ENCODE peak calls at places on chromosomes 2 and 18, in six cellular contexts. One of them, this sample, is unnamed.

GRCh38 chr2:237714690-237715458 is 83.7 kb upstream of the RBM44 start:
- DNase-seq in body of pancreas: no peak
- DNase-seq in fibroblast of the aortic adventitia: peak
- DNase-seq in prostate gland: peak
- DNase-seq in ovary: no peak
- DNase-seq in GM20000: no peak
- DNase-seq in this sample: no peak

GRCh38 chr2:112821682-112822081 is 14.9 kb downstream of the IL1B start:
- DNase-seq in body of pancreas: no peak
- DNase-seq in fibroblast of the aortic adventitia: no peak
- DNase-seq in prostate gland: no peak
- DNase-seq in ovary: no peak
- DNase-seq in GM20000: no peak
- DNase-seq in this sample: no peak

GRCh38 chr2:45851111-45851510 is 199.6 kb downstream of the PRKCE start:
- DNase-seq in body of pancreas: no peak
- DNase-seq in fibroblast of the aortic adventitia: no peak
- DNase-seq in prostate gland: no peak
- DNase-seq in ovary: no peak
- DNase-seq in GM20000: no peak
- DNase-seq in this sample: no peak

GRCh38 chr18:77012751-77013550 is 119.6 kb downstream of the MBP start:
- DNase-seq in body of pancreas: no peak
- DNase-seq in fibroblast of the aortic adventitia: no peak
- DNase-seq in prostate gland: no peak
- DNase-seq in ovary: no peak
- DNase-seq in GM20000: no peak
- DNase-seq in this sample: no peak

GRCh38 chr2:52976132-52976949 is 791.3 kb upstream of the CHAC2 start:
- DNase-seq in body of pancreas: peak
- DNase-seq in fibroblast of the aortic adventitia: peak
- DNase-seq in prostate gland: no peak
- DNase-seq in ovary: no peak
- DNase-seq in GM20000: peak
- DNase-seq in this sample: no peak

GRCh38 chr2:84395819-84396218 is 63.3 kb downstream of the SUCLG1 start:
- DNase-seq in body of pancreas: no peak
- DNase-seq in fibroblast of the aortic adventitia: peak
- DNase-seq in prostate gland: no peak
- DNase-seq in ovary: no peak
- DNase-seq in GM20000: no peak
- DNase-seq in this sample: no peak

GRCh38 chr2:201735486-201735885 is 37.0 kb upstream of the MPP4 start:
- DNase-seq in body of pancreas: no peak
- DNase-seq in fibroblast of the aortic adventitia: no peak
- DNase-seq in prostate gland: no peak
- DNase-seq in ovary: no peak
- DNase-seq in GM20000: no peak
- DNase-seq in this sample: no peak

GRCh38 chr2:36355157-36355889 is at the start of gene CRIM1:
- DNase-seq in body of pancreas: peak
- DNase-seq in fibroblast of the aortic adventitia: peak
- DNase-seq in prostate gland: peak
- DNase-seq in ovary: peak
- DNase-seq in GM20000: peak
- DNase-seq in this sample: peak

GRCh38 chr18:51195602-51196115 is 1.8 kb downstream of the MEX3C start:
- DNase-seq in body of pancreas: peak
- DNase-seq in fibroblast of the aortic adventitia: peak
- DNase-seq in prostate gland: peak
- DNase-seq in ovary: no peak
- DNase-seq in GM20000: peak
- DNase-seq in this sample: no peak

GRCh38 chr2:56589820-56590219 is 406.0 kb downstream of the CCDC85A start:
- DNase-seq in body of pancreas: no peak
- DNase-seq in fibroblast of the aortic adventitia: no peak
- DNase-seq in prostate gland: no peak
- DNase-seq in ovary: no peak
- DNase-seq in GM20000: no peak
- DNase-seq in this sample: no peak

GRCh38 chr2:71602581-71602980 is 149.2 kb downstream of the DYSF start:
- DNase-seq in body of pancreas: no peak
- DNase-seq in fibroblast of the aortic adventitia: no peak
- DNase-seq in prostate gland: no peak
- DNase-seq in ovary: no peak
- DNase-seq in GM20000: no peak
- DNase-seq in this sample: no peak

GRCh38 chr2:187547353-187547979 is 6.8 kb downstream of the TFPI start:
- DNase-seq in body of pancreas: peak
- DNase-seq in fibroblast of the aortic adventitia: peak
- DNase-seq in prostate gland: no peak
- DNase-seq in ovary: peak
- DNase-seq in GM20000: no peak
- DNase-seq in this sample: no peak

GRCh38 chr2:239359194-239359912 is 41.5 kb downstream of the HDAC4 start:
- DNase-seq in body of pancreas: no peak
- DNase-seq in fibroblast of the aortic adventitia: no peak
- DNase-seq in prostate gland: no peak
- DNase-seq in ovary: no peak
- DNase-seq in GM20000: no peak
- DNase-seq in this sample: no peak

GRCh38 chr2:231985823-231986261 is 24.3 kb downstream of the DIS3L2 start:
- DNase-seq in body of pancreas: no peak
- DNase-seq in fibroblast of the aortic adventitia: no peak
- DNase-seq in prostate gland: no peak
- DNase-seq in ovary: no peak
- DNase-seq in GM20000: no peak
- DNase-seq in this sample: no peak

GRCh38 chr2:40169430-40169829 is 282.5 kb downstream of the SLC8A1 start:
- DNase-seq in body of pancreas: no peak
- DNase-seq in fibroblast of the aortic adventitia: no peak
- DNase-seq in prostate gland: no peak
- DNase-seq in ovary: no peak
- DNase-seq in GM20000: no peak
- DNase-seq in this sample: no peak

GRCh38 chr2:178333851-178334250 is 117.1 kb downstream of the PRKRA start:
- DNase-seq in body of pancreas: no peak
- DNase-seq in fibroblast of the aortic adventitia: no peak
- DNase-seq in prostate gland: no peak
- DNase-seq in ovary: no peak
- DNase-seq in GM20000: no peak
- DNase-seq in this sample: no peak

GRCh38 chr2:52404866-52405265 is 1362.7 kb upstream of the CHAC2 start:
- DNase-seq in body of pancreas: no peak
- DNase-seq in fibroblast of the aortic adventitia: peak
- DNase-seq in prostate gland: no peak
- DNase-seq in ovary: no peak
- DNase-seq in GM20000: no peak
- DNase-seq in this sample: no peak

GRCh38 chr2:174259981-174260380 is 11.6 kb upstream of the OLA1 start:
- DNase-seq in body of pancreas: no peak
- DNase-seq in fibroblast of the aortic adventitia: peak
- DNase-seq in prostate gland: no peak
- DNase-seq in ovary: no peak
- DNase-seq in GM20000: no peak
- DNase-seq in this sample: no peak

GRCh38 chr2:193943406-193943960 is 1713.5 kb upstream of the SLC39A10 start:
- DNase-seq in body of pancreas: no peak
- DNase-seq in fibroblast of the aortic adventitia: no peak
- DNase-seq in prostate gland: no peak
- DNase-seq in ovary: no peak
- DNase-seq in GM20000: no peak
- DNase-seq in this sample: no peak

GRCh38 chr18:6633370-6633769 is 96.1 kb upstream of the ARHGAP28 start:
- DNase-seq in body of pancreas: no peak
- DNase-seq in fibroblast of the aortic adventitia: no peak
- DNase-seq in prostate gland: no peak
- DNase-seq in ovary: no peak
- DNase-seq in GM20000: no peak
- DNase-seq in this sample: no peak

GRCh38 chr18:9858642-9859041 is 27.1 kb upstream of the TXNDC2 start:
- DNase-seq in body of pancreas: no peak
- DNase-seq in fibroblast of the aortic adventitia: no peak
- DNase-seq in prostate gland: no peak
- DNase-seq in ovary: no peak
- DNase-seq in GM20000: no peak
- DNase-seq in this sample: no peak

GRCh38 chr2:108314586-108315296 is 26.0 kb downstream of the SULT1C2 start:
- DNase-seq in body of pancreas: no peak
- DNase-seq in fibroblast of the aortic adventitia: no peak
- DNase-seq in prostate gland: no peak
- DNase-seq in ovary: no peak
- DNase-seq in GM20000: no peak
- DNase-seq in this sample: no peak

GRCh38 chr2:113964436-113964835 is 74.5 kb downstream of the ACTR3 start:
- DNase-seq in body of pancreas: no peak
- DNase-seq in fibroblast of the aortic adventitia: no peak
- DNase-seq in prostate gland: no peak
- DNase-seq in ovary: no peak
- DNase-seq in GM20000: no peak
- DNase-seq in this sample: no peak

GRCh38 chr2:239064253-239064652 is 216.4 kb downstream of the TWIST2 start:
- DNase-seq in body of pancreas: no peak
- DNase-seq in fibroblast of the aortic adventitia: no peak
- DNase-seq in prostate gland: no peak
- DNase-seq in ovary: no peak
- DNase-seq in GM20000: no peak
- DNase-seq in this sample: no peak

GRCh38 chr2:134218414-134218813 is 35.5 kb upstream of the MGAT5 start:
- DNase-seq in body of pancreas: no peak
- DNase-seq in fibroblast of the aortic adventitia: no peak
- DNase-seq in prostate gland: no peak
- DNase-seq in ovary: no peak
- DNase-seq in GM20000: no peak
- DNase-seq in this sample: no peak

GRCh38 chr2:134217316-134217715 is 36.6 kb upstream of the MGAT5 start:
- DNase-seq in body of pancreas: no peak
- DNase-seq in fibroblast of the aortic adventitia: no peak
- DNase-seq in prostate gland: no peak
- DNase-seq in ovary: no peak
- DNase-seq in GM20000: no peak
- DNase-seq in this sample: no peak

GRCh38 chr2:134217924-134218323 is 35.9 kb upstream of the MGAT5 start:
- DNase-seq in body of pancreas: no peak
- DNase-seq in fibroblast of the aortic adventitia: no peak
- DNase-seq in prostate gland: no peak
- DNase-seq in ovary: no peak
- DNase-seq in GM20000: no peak
- DNase-seq in this sample: no peak

GRCh38 chr2:134218928-134219707 is 34.8 kb upstream of the MGAT5 start:
- DNase-seq in body of pancreas: peak
- DNase-seq in fibroblast of the aortic adventitia: no peak
- DNase-seq in prostate gland: no peak
- DNase-seq in ovary: no peak
- DNase-seq in GM20000: no peak
- DNase-seq in this sample: no peak

GRCh38 chr2:134216152-134216829 is 37.6 kb upstream of the MGAT5 start:
- DNase-seq in body of pancreas: peak
- DNase-seq in fibroblast of the aortic adventitia: no peak
- DNase-seq in prostate gland: no peak
- DNase-seq in ovary: no peak
- DNase-seq in GM20000: no peak
- DNase-seq in this sample: no peak
- TF ChIP-seq CTCF in body of pancreas: no peak
- TF ChIP-seq CTCF in fibroblast of the aortic adventitia: no peak
- TF ChIP-seq CTCF in prostate gland: no peak
- TF ChIP-seq CTCF in ovary: no peak
- TF ChIP-seq CTCF in GM20000: no peak
- TF ChIP-seq CTCF in this sample: no peak

GRCh38 chr18:8006979-8007378 is 439.9 kb downstream of the PTPRM start:
- DNase-seq in body of pancreas: no peak
- DNase-seq in fibroblast of the aortic adventitia: no peak
- DNase-seq in prostate gland: no peak
- DNase-seq in ovary: no peak
- DNase-seq in GM20000: no peak
- DNase-seq in this sample: no peak

DNA sequence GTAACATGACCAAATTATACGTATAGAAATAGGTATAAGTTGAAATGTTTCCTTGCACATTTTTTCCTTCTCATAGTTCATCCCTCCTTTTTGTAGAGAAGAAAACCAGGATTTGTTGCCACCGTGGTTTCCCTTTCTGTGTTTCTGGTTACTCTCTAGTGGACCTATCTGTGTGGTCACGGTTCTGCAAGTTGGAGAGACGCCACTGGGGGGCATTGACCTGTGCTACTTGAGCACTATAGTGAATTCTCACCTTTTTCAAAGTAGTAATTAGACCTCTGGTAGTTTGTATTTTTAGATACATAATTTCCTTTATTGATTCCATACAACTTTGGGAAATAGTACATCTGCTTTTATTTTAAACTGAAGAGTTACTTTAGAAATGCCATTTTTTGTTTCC is 444.8 kb downstream of the PTPRM start:
- DNase-seq in body of pancreas: no peak
- DNase-seq in fibroblast of the aortic adventitia: no peak
- DNase-seq in prostate gland: no peak
- DNase-seq in ovary: no peak
- DNase-seq in GM20000: no peak
- DNase-seq in this sample: no peak
- TF ChIP-seq CTCF in body of pancreas: no peak
- TF ChIP-seq CTCF in fibroblast of the aortic adventitia: no peak
- TF ChIP-seq CTCF in prostate gland: no peak
- TF ChIP-seq CTCF in ovary: no peak
- TF ChIP-seq CTCF in GM20000: no peak
- TF ChIP-seq CTCF in this sample: no peak

GRCh38 chr2:177212106-177212894 is at the start of gene HNRNPA3:
- DNase-seq in body of pancreas: peak
- DNase-seq in fibroblast of the aortic adventitia: peak
- DNase-seq in prostate gland: peak
- DNase-seq in ovary: peak
- DNase-seq in GM20000: peak
- DNase-seq in this sample: peak
- TF ChIP-seq CTCF in body of pancreas: peak
- TF ChIP-seq CTCF in fibroblast of the aortic adventitia: peak
- TF ChIP-seq CTCF in prostate gland: peak
- TF ChIP-seq CTCF in ovary: peak
- TF ChIP-seq CTCF in GM20000: no peak
- TF ChIP-seq CTCF in this sample: peak

DNA sequence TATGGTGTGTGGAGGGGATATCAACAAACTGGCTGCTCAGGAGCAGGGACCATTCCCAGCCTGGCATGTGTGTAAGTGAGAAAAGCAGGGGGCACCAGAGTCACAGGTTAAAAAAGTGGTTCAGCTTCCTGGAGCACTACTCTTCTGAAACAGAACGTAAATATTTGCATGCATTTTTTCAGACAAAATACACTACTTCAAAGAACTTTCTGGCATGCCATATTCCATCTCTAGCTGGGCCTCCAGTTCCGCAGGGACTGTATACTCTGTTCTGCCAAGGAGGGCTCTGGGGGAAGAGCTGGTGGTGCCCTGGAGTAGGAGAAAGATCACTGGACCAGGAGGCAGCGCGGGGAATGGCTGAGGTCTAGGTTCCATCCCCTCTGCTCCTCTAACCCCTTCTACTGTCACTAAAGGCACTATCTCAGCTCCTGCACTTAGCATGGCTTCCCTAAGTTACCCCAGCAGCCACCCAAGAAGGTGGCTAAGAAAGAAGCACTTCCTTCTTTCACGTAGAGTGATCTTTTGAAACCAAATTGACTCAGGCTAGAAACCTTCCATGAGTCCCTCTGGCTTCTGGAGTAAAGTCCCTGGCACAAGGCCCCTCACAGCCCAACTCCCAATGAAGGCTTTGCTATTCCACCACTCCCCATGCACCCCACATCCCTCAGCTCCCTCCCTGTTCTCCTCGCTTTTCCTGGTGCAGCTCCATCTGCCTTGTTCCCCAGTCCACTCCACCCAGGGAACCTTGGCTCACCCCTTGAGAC is 57.6 kb upstream of the CABLES1 start:
- DNase-seq in body of pancreas: peak
- DNase-seq in fibroblast of the aortic adventitia: no peak
- DNase-seq in prostate gland: peak
- DNase-seq in ovary: no peak
- DNase-seq in GM20000: no peak
- DNase-seq in this sample: no peak
- TF ChIP-seq CTCF in body of pancreas: peak
- TF ChIP-seq CTCF in fibroblast of the aortic adventitia: no peak
- TF ChIP-seq CTCF in prostate gland: peak
- TF ChIP-seq CTCF in ovary: no peak
- TF ChIP-seq CTCF in GM20000: no peak
- TF ChIP-seq CTCF in this sample: no peak